ENCODE peak calls at places on chromosomes 11 and 22, in four cellular contexts. C is HepG2, H is H1, J is GM12878. V is an unnamed sample.

GRCh38 chr11:120112174-120112796 is 25.6 kb downstream of the TRIM29 start:
- DNase-seq in C (no peak), H (no peak), J (no peak), V (peak; percentile 51)

GRCh38 chr11:28343304-28344233 is 235.4 kb downstream of the METTL15 start:
- DNase-seq in C (peak; percentile 15), H (no peak), J (no peak), V (peak; percentile 33)

GRCh38 chr11:69541501-69542313 is 60.2 kb downstream of the LINC01488 start:
- DNase-seq in C (peak; percentile 34), H (no peak), J (no peak), V (peak; percentile 2)

GRCh38 chr11:95925011-95925410 is 1.1 kb upstream of the MTMR2 start:
- DNase-seq in C (peak; percentile 31), H (no peak), J (no peak), V (peak; percentile 72)

GRCh38 chr22:24005201-24005600 is at the start of gene GSTT4:
- DNase-seq in C (no peak), H (no peak), J (no peak), V (no peak)

GRCh38 chr22:37101311-37102063 is 8.0 kb downstream of the TMPRSS6 start:
- DNase-seq in C (no peak), H (no peak), J (no peak), V (no peak)

GRCh38 chr11:128422576-128423370 is 164.6 kb downstream of the ETS1 start:
- DNase-seq in C (no peak), H (no peak), J (no peak), V (no peak)

GRCh38 chr22:19942071-19942885 is 660 bp upstream of the TXNRD2 start:
- DNase-seq in C (no peak), H (no peak), J (no peak), V (peak; percentile 92)

GRCh38 chr11:67119577-67120391 is 721 bp downstream of the KDM2A start:
- DNase-seq in C (no peak), H (no peak), J (no peak), V (no peak)

GRCh38 chr22:31084811-31085492 is 3.8 kb downstream of the SMTN start:
- DNase-seq in C (no peak), H (peak; percentile 61), J (peak; percentile 43), V (peak; percentile 76)

GRCh38 chr22:33848251-33848650 is 72.0 kb downstream of the LARGE1 start:
- DNase-seq in C (no peak), H (no peak), J (no peak), V (no peak)

GRCh38 chr11:30174265-30175022 is 56.4 kb upstream of the FSHB start:
- DNase-seq in C (no peak), H (no peak), J (no peak), V (no peak)

GRCh38 chr11:124551987-124552386 is 8.5 kb upstream of the OR8B12 start:
- DNase-seq in C (no peak), H (no peak), J (no peak), V (no peak)

GRCh38 chr11:57297221-57297620 is 27.5 kb downstream of the TNKS1BP1 start:
- DNase-seq in C (no peak), H (no peak), J (no peak), V (no peak)

GRCh38 chr11:46696212-46696558 is 4.2 kb downstream of the ARHGAP1 start:
- DNase-seq in C (no peak), H (no peak), J (no peak), V (no peak)

GRCh38 chr11:134476435-134477021 is 64.5 kb upstream of the B3GAT1 start:
- DNase-seq in C (no peak), H (peak; percentile 38), J (no peak), V (peak; percentile 9)

GRCh38 chr11:34891611-34892010 is 24.6 kb downstream of the APIP start:
- DNase-seq in C (peak; percentile 63), H (no peak), J (no peak), V (no peak)

GRCh38 chr11:45238724-45239123 is 47.4 kb downstream of the SYT13 start:
- DNase-seq in C (no peak), H (no peak), J (no peak), V (no peak)

GRCh38 chr22:47631571-47632102 is 869.2 kb downstream of the TBC1D22A start:
- DNase-seq in C (no peak), H (no peak), J (no peak), V (peak; percentile 75)

GRCh38 chr11:13169709-13170108 is 107.9 kb upstream of the BMAL1 start:
- DNase-seq in C (no peak), H (no peak), J (no peak), V (no peak)

GRCh38 chr22:50526849-50527801 is 1.7 kb upstream of the SCO2 start:
- DNase-seq in C (peak; percentile 70), H (no peak), J (no peak), V (peak; percentile 64)

GRCh38 chr22:36775589-36775965 is 342 bp downstream of the IFT27 start:
- DNase-seq in C (no peak), H (no peak), J (no peak), V (no peak)

GRCh38 chr11:14148653-14149273 is 186.2 kb downstream of the SPON1 start:
- DNase-seq in C (peak; percentile 16), H (no peak), J (no peak), V (peak; percentile 10)

DNA sequence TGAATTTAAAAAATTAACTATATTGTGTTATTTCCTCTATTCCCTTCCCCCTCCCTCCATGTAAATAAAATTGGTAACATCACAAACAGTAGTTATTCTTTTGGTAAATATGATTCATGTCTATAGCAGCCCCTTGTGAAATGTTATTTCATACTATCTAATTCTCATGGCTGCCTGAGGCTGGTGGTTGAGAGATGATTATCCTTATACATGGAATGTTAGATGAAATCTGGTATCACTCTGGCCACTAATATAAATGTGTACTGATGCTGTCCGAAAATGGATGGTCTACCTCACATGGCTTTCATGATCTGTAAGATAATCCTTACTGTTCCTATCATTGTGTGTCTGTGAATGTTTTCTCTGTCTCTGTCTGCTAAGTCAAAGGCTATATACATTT is 25.0 kb upstream of the EXPH5 start:
- DNase-seq in C (no peak), H (no peak), J (no peak), V (no peak)
- TF ChIP-seq HDAC6 in C (no peak), H (no peak), J (no peak), V (no peak)

GRCh38 chr11:59164028-59164427 is 7.9 kb upstream of the DTX4 start:
- DNase-seq in C (no peak), H (no peak), J (no peak), V (no peak)

GRCh38 chr11:59154585-59154984 is 11.9 kb downstream of the FAM111A start:
- DNase-seq in C (no peak), H (no peak), J (no peak), V (no peak)

GRCh38 chr11:59152312-59152967 is 9.8 kb downstream of the FAM111A start:
- DNase-seq in C (no peak), H (no peak), J (no peak), V (no peak)

GRCh38 chr11:59157433-59157832 is 14.5 kb upstream of the DTX4 start:
- DNase-seq in C (no peak), H (no peak), J (no peak), V (no peak)

DNA sequence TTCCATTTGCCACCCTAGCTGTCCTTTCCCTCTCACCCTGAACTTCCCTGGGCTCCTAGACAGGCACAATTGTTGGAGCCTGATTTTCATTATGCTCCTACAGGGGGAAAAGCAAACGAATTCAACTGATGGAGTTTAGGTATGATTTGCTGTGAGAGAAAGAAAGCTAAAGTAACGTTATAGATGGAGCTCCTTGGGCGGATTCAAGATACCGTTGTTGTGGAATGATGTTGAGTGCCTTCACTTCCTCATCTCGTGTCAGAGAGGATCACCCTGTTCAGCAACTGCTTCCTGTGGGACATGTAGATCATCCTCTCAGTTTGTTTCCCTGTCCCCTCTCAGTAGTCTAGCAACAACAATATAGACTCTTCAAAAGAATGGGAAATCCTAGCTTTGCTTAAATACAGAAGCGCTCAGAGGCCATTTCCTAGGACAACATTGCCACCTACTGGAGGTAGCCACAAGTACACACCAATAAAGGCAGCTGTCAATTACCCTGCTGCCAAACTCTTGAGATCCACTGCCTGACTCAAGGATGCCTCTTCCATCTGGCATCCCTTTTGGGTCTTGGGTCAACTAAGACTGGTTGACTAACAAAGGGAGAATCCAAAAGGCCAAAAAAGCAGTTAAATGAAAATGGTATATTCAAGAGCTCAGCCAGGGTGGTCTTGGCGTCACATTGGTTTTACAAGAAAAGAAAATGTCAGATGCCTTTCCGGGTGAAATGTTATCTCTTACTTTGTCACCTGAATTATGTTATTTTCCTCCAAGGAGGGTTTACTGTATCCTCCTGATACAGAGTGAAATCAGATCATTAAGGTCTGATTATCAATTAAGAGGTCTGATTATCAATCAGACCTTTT is 13.5 kb upstream of the DTX4 start:
- DNase-seq in C (peak; percentile 56), H (no peak), J (no peak), V (peak; percentile 63)
- TF ChIP-seq HDAC6 in C (no peak), H (no peak), J (no peak), V (no peak)

GRCh38 chr11:115437902-115438575 is 66.2 kb downstream of the CADM1 start:
- DNase-seq in C (no peak), H (no peak), J (no peak), V (no peak)

GRCh38 chr11:115444542-115444941 is 59.7 kb downstream of the CADM1 start:
- DNase-seq in C (no peak), H (no peak), J (no peak), V (no peak)

DNA sequence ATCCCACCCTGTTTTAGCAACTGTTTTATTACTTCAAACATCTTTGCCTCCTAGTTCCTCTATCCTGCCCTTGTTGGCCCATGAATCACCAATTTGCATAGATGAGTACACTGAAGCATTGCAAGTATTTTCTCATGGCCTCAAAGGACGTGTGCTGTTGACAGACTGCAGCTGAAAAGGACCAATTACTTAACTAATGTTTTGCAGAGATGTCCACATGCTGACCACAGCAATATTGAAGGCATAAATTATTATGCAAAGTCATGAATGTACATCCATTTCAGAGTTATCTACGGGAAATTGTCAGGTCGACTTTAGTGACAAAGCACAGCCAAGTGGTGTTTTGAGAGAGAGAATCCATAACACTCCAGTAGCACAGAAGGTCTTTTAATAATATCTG is 64.8 kb downstream of the CADM1 start:
- DNase-seq in C (no peak), H (no peak), J (no peak), V (no peak)
- TF ChIP-seq HDAC6 in C (no peak), H (no peak), J (no peak), V (no peak)

GRCh38 chr22:41684194-41684593 is 4.5 kb downstream of the SNU13 start:
- DNase-seq in C (no peak), H (no peak), J (no peak), V (no peak)

GRCh38 chr22:41683616-41684015 is 5.1 kb downstream of the SNU13 start:
- DNase-seq in C (no peak), H (no peak), J (no peak), V (no peak)

GRCh38 chr22:41681616-41682015 is 7.1 kb downstream of the SNU13 start:
- DNase-seq in C (no peak), H (no peak), J (no peak), V (no peak)

GRCh38 chr22:41683052-41683451 is 5.6 kb downstream of the SNU13 start:
- DNase-seq in C (no peak), H (no peak), J (no peak), V (no peak)

DNA sequence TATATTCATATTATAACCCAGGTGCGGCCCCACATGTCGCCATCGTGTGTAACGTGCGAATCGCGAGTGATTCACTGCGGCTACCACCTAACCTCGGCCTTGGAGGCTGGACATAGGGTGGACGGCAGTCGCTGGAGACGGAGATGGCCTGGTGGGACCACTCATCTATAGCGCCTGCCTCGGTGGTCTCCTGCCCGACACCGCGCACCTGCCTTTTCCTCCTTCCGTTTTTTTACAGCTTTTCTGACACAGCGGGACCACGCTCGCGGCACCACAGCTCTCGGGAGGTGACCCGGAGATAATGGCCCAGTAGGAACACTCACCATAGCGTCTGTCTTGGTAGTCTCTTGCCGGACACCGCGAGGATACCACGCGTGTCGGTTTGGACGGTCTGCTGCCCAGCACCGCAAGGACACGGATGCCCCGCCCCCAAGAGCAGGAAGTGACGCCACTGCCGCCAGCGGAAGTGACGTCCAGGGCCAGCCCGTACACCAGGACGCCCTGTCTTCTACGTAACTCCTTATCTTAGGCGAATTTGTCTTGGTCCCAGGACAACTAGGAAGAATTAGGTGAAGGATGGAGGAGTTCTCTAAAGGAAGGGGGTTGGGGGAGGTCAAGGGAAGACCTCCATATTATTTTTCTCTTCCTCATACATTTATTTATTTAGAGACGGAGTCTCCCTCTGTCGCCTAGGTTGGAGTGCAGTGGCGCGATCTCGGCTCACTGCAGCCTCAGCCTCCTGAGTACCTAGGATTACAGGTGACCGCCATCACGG is 6.4 kb downstream of the SNU13 start:
- DNase-seq in C (peak; percentile 80), H (no peak), J (peak; percentile 66), V (peak; percentile 87)
- TF ChIP-seq HDAC6 in C (no peak), H (no peak), J (no peak), V (no peak)

V was measured in K562.